ENCODE peak calls at places on chromosomes 13 and 19, in seven cellular contexts. Z, L, P, T, O, U and C are unnamed samples.

GRCh38 chr13:77698211-77699058 is 948 bp downstream of the SLAIN1 start:
- DNase-seq in T (peak), Z (peak), P (no peak), U (peak), L (no peak), O (peak), C (peak)

GRCh38 chr13:41139296-41139966 is 6.8 kb upstream of the KBTBD6 start:
- DNase-seq in L (no peak), Z (no peak), U (no peak), T (no peak), O (no peak), P (no peak), C (no peak)

GRCh38 chr13:110306960-110307696 is at the start of the genes COL4A1 and COL4A2:
- DNase-seq in O (peak), Z (no peak), L (peak), T (peak), U (peak), P (no peak), C (peak)

GRCh38 chr19:18441804-18442788 is 4.2 kb upstream of the ISYNA1 start:
- DNase-seq in L (no peak), U (no peak), P (no peak), O (no peak), T (no peak), Z (peak), C (no peak)

GRCh38 chr13:27619093-27619705 is 1.1 kb downstream of the LNX2 start:
- DNase-seq in U (no peak), T (peak), O (peak), P (no peak), L (peak), Z (no peak), C (peak)

GRCh38 chr19:1104452-1105216 is 840 bp downstream of the GPX4 start:
- DNase-seq in T (peak), L (peak), U (peak), Z (peak), O (peak), P (no peak), C (peak)

GRCh38 chr13:113014752-113015745 is 46.0 kb downstream of the MCF2L start:
- DNase-seq in P (no peak), T (no peak), U (no peak), L (no peak), Z (no peak), O (no peak), C (no peak)

GRCh38 chr13:76455960-76456359 is 430.2 kb downstream of the KCTD12 start:
- DNase-seq in L (peak), T (peak), P (no peak), U (no peak), O (peak), Z (no peak), C (peak)

GRCh38 chr13:68697551-68697950 is 1410.1 kb upstream of the ATXN8OS start:
- DNase-seq in T (peak), L (no peak), P (no peak), O (no peak), U (no peak), Z (no peak), C (no peak)

GRCh38 chr19:55658846-55659459 is 4.1 kb downstream of the U2AF2 start:
- DNase-seq in L (no peak), U (no peak), Z (no peak), P (no peak), O (no peak), T (no peak), C (no peak)

GRCh38 chr19:3243851-3244700 is 19.6 kb downstream of the CELF5 start:
- DNase-seq in O (peak), L (peak), T (peak), U (peak), P (no peak), Z (no peak), C (peak)

GRCh38 chr13:106152047-106152446 is 383.4 kb downstream of the EFNB2 start:
- DNase-seq in O (no peak), P (no peak), T (no peak), L (no peak), Z (no peak), U (no peak), C (no peak)